ENCODE peak calls at places on chromosomes 2 and 18, in six cellular contexts. E, P, C, A, O and R are unnamed samples.

GRCh38 chr18:12703714-12704113 is 872 bp downstream of the PSMG2 start:
- DNase-seq in P (no peak), E (no peak), O (no peak), C (peak), A (no peak), R (no peak)

GRCh38 chr2:68774569-68775271 is 40.1 kb downstream of the ARHGAP25 start:
- DNase-seq in C (no peak), P (peak), E (no peak), O (peak), A (peak), R (no peak)

GRCh38 chr2:127853667-127854066 is 4.3 kb downstream of the POLR2D start:
- DNase-seq in A (no peak), C (no peak), P (no peak), E (no peak), O (no peak), R (no peak)

GRCh38 chr2:180938419-180938818 is 42.0 kb upstream of the UBE2E3 start:
- DNase-seq in O (no peak), A (no peak), P (no peak), E (no peak), C (no peak), R (peak)

GRCh38 chr2:129849559-129850160 is 129.8 kb upstream of the RAB6C start:
- DNase-seq in C (peak), P (no peak), E (no peak), A (no peak), O (no peak), R (peak)

GRCh38 chr18:36744261-36744876 is 84.4 kb downstream of the TPGS2 start:
- DNase-seq in A (no peak), E (no peak), C (no peak), O (no peak), P (no peak), R (no peak)

GRCh38 chr2:33681333-33681732 is 82.2 kb upstream of the FAM98A start:
- DNase-seq in A (no peak), E (no peak), O (no peak), C (no peak), P (no peak), R (no peak)

GRCh38 chr18:2958819-2959298 is 54.1 kb downstream of the LPIN2 start:
- DNase-seq in C (no peak), O (no peak), P (no peak), E (no peak), A (no peak), R (no peak)

GRCh38 chr18:67216846-67217245 is 299.7 kb downstream of the DSEL start:
- DNase-seq in A (no peak), O (no peak), E (no peak), P (no peak), C (no peak), R (no peak)

DNA sequence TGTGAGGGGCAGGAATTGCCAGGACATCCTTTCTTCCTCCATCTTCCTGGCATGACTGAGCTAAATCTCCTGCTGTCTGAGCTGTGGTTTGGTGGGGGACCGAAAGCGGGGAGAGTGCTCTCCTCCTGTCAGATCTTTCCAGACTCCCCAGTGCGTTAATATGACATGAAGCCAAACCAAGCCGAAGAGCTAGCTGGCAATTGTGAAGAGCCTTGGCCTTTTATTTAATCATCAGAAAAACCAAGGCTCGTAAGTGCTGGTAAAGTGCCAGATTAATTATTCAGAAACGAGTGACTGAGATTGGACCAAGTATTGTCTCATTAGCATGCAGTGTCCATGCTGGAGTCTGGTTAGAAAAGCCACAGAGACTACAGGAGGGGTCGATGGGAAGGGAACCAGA is 14.5 kb upstream of the LRPPRC start:
- DNase-seq in E (no peak), O (no peak), C (no peak), P (peak), A (no peak), R (no peak)
- H3K27ac ChIP-seq in E (no peak), O (no peak), C (no peak), P (peak), A (no peak), R (no peak)

DNA sequence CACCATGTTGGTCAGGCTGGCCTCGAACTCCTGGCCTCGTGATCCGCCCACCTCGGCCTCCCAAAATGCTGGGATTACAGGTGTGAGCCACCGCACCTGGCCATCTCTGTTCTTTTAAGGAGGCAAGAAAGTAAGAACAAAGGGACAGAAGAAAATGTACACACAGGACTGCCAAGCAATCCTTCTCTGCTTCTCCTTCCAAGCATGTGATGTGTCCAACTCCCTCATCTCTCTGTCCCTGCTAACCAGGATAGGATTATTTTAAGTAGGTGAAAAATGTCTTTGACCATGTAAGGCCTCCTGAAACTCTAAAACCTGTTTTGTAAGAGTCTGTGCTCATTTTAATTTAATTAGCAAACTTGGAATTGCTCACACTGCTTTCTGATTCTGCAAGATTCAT is 89.3 kb upstream of the ATL2 start:
- DNase-seq in A (no peak), E (no peak), P (no peak), O (no peak), C (no peak), R (no peak)
- H3K27ac ChIP-seq in A (no peak), E (no peak), P (no peak), O (no peak), C (peak), R (no peak)

GRCh38 chr2:178328037-178328436 is 122.9 kb downstream of the PRKRA start:
- DNase-seq in C (no peak), O (no peak), A (no peak), E (no peak), P (no peak), R (no peak)

GRCh38 chr2:178325268-178325667 is 125.7 kb downstream of the PRKRA start:
- DNase-seq in O (no peak), C (no peak), A (no peak), E (no peak), P (no peak), R (no peak)

GRCh38 chr2:178330175-178331021 is 120.6 kb downstream of the PRKRA start:
- DNase-seq in E (no peak), P (no peak), C (no peak), A (no peak), O (no peak), R (no peak)

GRCh38 chr2:178324072-178324471 is 126.9 kb downstream of the PRKRA start:
- DNase-seq in P (no peak), A (peak), E (no peak), C (no peak), O (no peak), R (no peak)

DNA sequence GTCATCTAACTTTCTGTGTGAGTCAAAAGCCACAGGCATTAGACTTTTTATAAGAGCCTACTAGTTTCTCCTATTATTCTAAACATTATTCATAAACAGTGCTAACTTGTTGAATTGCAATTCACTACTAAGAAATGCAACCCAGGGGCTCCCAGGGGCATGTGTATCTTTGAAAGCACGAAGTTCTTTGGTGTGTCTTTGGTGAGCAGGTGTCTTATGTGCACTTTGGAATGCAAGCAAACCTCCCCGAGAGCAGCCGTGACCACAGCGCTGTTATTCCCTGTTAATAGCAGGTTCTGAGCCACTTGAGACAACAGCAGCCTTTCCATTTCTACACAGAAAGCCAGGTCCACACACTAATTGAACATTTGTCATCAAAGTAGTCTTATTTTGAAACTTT is 123.5 kb downstream of the PRKRA start:
- DNase-seq in E (no peak), C (no peak), A (peak), P (no peak), O (no peak), R (no peak)
- H3K27ac ChIP-seq in E (no peak), C (no peak), A (no peak), P (no peak), O (no peak), R (no peak)

GRCh38 chr2:98799375-98800329 is 68.7 kb upstream of the MGAT4A start:
- DNase-seq in E (no peak), C (no peak), O (no peak), P (no peak), A (no peak), R (no peak)

GRCh38 chr2:98802344-98802743 is 71.4 kb upstream of the MGAT4A start:
- DNase-seq in A (no peak), E (no peak), O (no peak), P (no peak), C (no peak), R (no peak)

GRCh38 chr2:98801286-98801685 is 70.4 kb upstream of the MGAT4A start:
- DNase-seq in P (no peak), C (no peak), O (no peak), E (no peak), A (no peak), R (no peak)

GRCh38 chr2:98801930-98802329 is 71.0 kb upstream of the MGAT4A start:
- DNase-seq in E (no peak), A (no peak), C (no peak), O (no peak), P (no peak), R (no peak)

GRCh38 chr2:98800330-98801064 is 69.6 kb upstream of the MGAT4A start:
- DNase-seq in O (no peak), E (no peak), A (no peak), C (no peak), P (no peak), R (no peak)
- H3K27ac ChIP-seq in O (peak), E (no peak), A (peak), C (no peak), P (no peak), R (no peak)

GRCh38 chr2:72431737-72432136 is 284.1 kb upstream of the CYP26B1 start:
- DNase-seq in O (no peak), A (no peak), P (no peak), C (no peak), E (no peak), R (no peak)
- H3K27ac ChIP-seq in O (no peak), A (no peak), P (no peak), C (no peak), E (no peak), R (no peak)

GRCh38 chr18:32358075-32358474 is 112.6 kb downstream of the GAREM1 start:
- DNase-seq in O (no peak), C (no peak), P (no peak), A (no peak), E (no peak), R (no peak)
- H3K27ac ChIP-seq in O (no peak), C (no peak), P (peak), A (no peak), E (no peak), R (no peak)

DNA sequence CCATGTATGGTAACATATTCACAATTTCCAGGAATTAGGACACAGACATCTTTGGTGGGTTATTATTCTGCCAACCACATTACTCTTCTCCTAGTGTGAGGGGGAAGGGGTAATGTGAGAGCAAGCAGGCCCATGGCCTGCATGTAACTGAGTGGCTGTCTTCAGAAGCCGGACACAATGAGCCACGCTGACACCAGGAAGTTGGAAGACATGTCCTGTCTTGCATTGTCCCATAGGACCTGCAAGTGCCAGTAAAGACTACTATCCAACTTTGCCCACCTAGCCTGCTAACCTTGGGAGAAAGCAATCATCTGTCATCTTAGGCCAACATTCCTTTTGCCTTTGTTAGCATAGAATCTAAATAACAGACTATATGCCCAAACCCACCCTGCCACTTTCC is 86.2 kb upstream of the SH3BP4 start:
- DNase-seq in P (no peak), C (no peak), O (no peak), E (no peak), A (no peak), R (no peak)
- H3K27ac ChIP-seq in P (no peak), C (no peak), O (no peak), E (no peak), A (no peak), R (no peak)